ENCODE peak calls at places on chromosomes 3 and 15, in ten cellular contexts. One of them, this sample, is unnamed.

GRCh38 chr3:163261618-163262017 is 1765.0 kb downstream of the OTOL1 start:
- DNase-seq in ELR: no peak
- DNase-seq in iris pigment epithelial cell: no peak
- DNase-seq in stimulated activated effector memory CD8-positive, alpha-beta T cell treated with anti-CD3 and anti-CD28 coated beads, Interleukin-12 subunit alpha, Interleukin-12 subunit beta, amount 100 ng/mL, for 72 hours: no peak
- DNase-seq in left ventricle myocardium inferior: no peak
- DNase-seq in NCI-H345: no peak
- DNase-seq in NCI-H1694: no peak
- DNase-seq in cardiac fibroblast: no peak
- DNase-seq in fibroblast of gingiva: no peak
- DNase-seq in HepG2: no peak
- DNase-seq in this sample: no peak

GRCh38 chr15:88440021-88440420 is 27.2 kb downstream of the MRPL46 start:
- DNase-seq in ELR: peak
- DNase-seq in HepG2: no peak
- DNase-seq in stimulated activated effector memory CD8-positive, alpha-beta T cell treated with anti-CD3 and anti-CD28 coated beads, Interleukin-12 subunit alpha, Interleukin-12 subunit beta, amount 100 ng/mL, for 72 hours: peak
- DNase-seq in fibroblast of gingiva: no peak
- DNase-seq in NCI-H345: no peak
- DNase-seq in cardiac fibroblast: peak
- DNase-seq in iris pigment epithelial cell: peak
- DNase-seq in NCI-H1694: no peak
- DNase-seq in left ventricle myocardium inferior: no peak
- DNase-seq in this sample: no peak

GRCh38 chr3:13673207-13673606 is 124.3 kb downstream of the FBLN2 start:
- DNase-seq in HepG2: no peak
- DNase-seq in stimulated activated effector memory CD8-positive, alpha-beta T cell treated with anti-CD3 and anti-CD28 coated beads, Interleukin-12 subunit alpha, Interleukin-12 subunit beta, amount 100 ng/mL, for 72 hours: no peak
- DNase-seq in fibroblast of gingiva: no peak
- DNase-seq in ELR: peak
- DNase-seq in cardiac fibroblast: peak
- DNase-seq in left ventricle myocardium inferior: no peak
- DNase-seq in NCI-H345: no peak
- DNase-seq in NCI-H1694: no peak
- DNase-seq in iris pigment epithelial cell: no peak
- DNase-seq in this sample: no peak

GRCh38 chr3:9809615-9810356 is at the start of gene TTLL3:
- DNase-seq in ELR: peak
- DNase-seq in iris pigment epithelial cell: peak
- DNase-seq in NCI-H1694: peak
- DNase-seq in stimulated activated effector memory CD8-positive, alpha-beta T cell treated with anti-CD3 and anti-CD28 coated beads, Interleukin-12 subunit alpha, Interleukin-12 subunit beta, amount 100 ng/mL, for 72 hours: peak
- DNase-seq in NCI-H345: peak
- DNase-seq in cardiac fibroblast: peak
- DNase-seq in fibroblast of gingiva: peak
- DNase-seq in HepG2: no peak
- DNase-seq in left ventricle myocardium inferior: peak
- DNase-seq in this sample: peak

GRCh38 chr3:105417538-105418289 is 51.0 kb downstream of the ALCAM start:
- DNase-seq in cardiac fibroblast: peak
- DNase-seq in NCI-H1694: no peak
- DNase-seq in ELR: peak
- DNase-seq in stimulated activated effector memory CD8-positive, alpha-beta T cell treated with anti-CD3 and anti-CD28 coated beads, Interleukin-12 subunit alpha, Interleukin-12 subunit beta, amount 100 ng/mL, for 72 hours: no peak
- DNase-seq in fibroblast of gingiva: no peak
- DNase-seq in iris pigment epithelial cell: peak
- DNase-seq in HepG2: no peak
- DNase-seq in NCI-H345: no peak
- DNase-seq in left ventricle myocardium inferior: no peak
- DNase-seq in this sample: no peak

GRCh38 chr3:183825380-183826161 is at the start of gene MAP6D1:
- DNase-seq in left ventricle myocardium inferior: peak
- DNase-seq in iris pigment epithelial cell: peak
- DNase-seq in stimulated activated effector memory CD8-positive, alpha-beta T cell treated with anti-CD3 and anti-CD28 coated beads, Interleukin-12 subunit alpha, Interleukin-12 subunit beta, amount 100 ng/mL, for 72 hours: peak
- DNase-seq in fibroblast of gingiva: peak
- DNase-seq in HepG2: no peak
- DNase-seq in cardiac fibroblast: peak
- DNase-seq in NCI-H1694: peak
- DNase-seq in ELR: peak
- DNase-seq in NCI-H345: peak
- DNase-seq in this sample: peak

GRCh38 chr15:90799639-90800038 is 68.7 kb upstream of the FURIN start:
- DNase-seq in HepG2: no peak
- DNase-seq in stimulated activated effector memory CD8-positive, alpha-beta T cell treated with anti-CD3 and anti-CD28 coated beads, Interleukin-12 subunit alpha, Interleukin-12 subunit beta, amount 100 ng/mL, for 72 hours: no peak
- DNase-seq in fibroblast of gingiva: no peak
- DNase-seq in cardiac fibroblast: no peak
- DNase-seq in NCI-H345: no peak
- DNase-seq in ELR: no peak
- DNase-seq in left ventricle myocardium inferior: no peak
- DNase-seq in NCI-H1694: no peak
- DNase-seq in iris pigment epithelial cell: no peak
- DNase-seq in this sample: no peak

GRCh38 chr3:54949491-54950044 is 21.7 kb upstream of the LRTM1 start:
- DNase-seq in iris pigment epithelial cell: no peak
- DNase-seq in stimulated activated effector memory CD8-positive, alpha-beta T cell treated with anti-CD3 and anti-CD28 coated beads, Interleukin-12 subunit alpha, Interleukin-12 subunit beta, amount 100 ng/mL, for 72 hours: no peak
- DNase-seq in fibroblast of gingiva: no peak
- DNase-seq in cardiac fibroblast: no peak
- DNase-seq in left ventricle myocardium inferior: no peak
- DNase-seq in ELR: no peak
- DNase-seq in NCI-H1694: no peak
- DNase-seq in HepG2: no peak
- DNase-seq in NCI-H345: no peak
- DNase-seq in this sample: no peak

GRCh38 chr15:78968114-78968513 is 23.3 kb upstream of the CTSH start:
- DNase-seq in cardiac fibroblast: no peak
- DNase-seq in NCI-H1694: no peak
- DNase-seq in ELR: no peak
- DNase-seq in iris pigment epithelial cell: no peak
- DNase-seq in NCI-H345: no peak
- DNase-seq in left ventricle myocardium inferior: no peak
- DNase-seq in HepG2: peak
- DNase-seq in stimulated activated effector memory CD8-positive, alpha-beta T cell treated with anti-CD3 and anti-CD28 coated beads, Interleukin-12 subunit alpha, Interleukin-12 subunit beta, amount 100 ng/mL, for 72 hours: no peak
- DNase-seq in fibroblast of gingiva: no peak
- DNase-seq in this sample: no peak

GRCh38 chr3:153163349-153164008 is 1.5 kb downstream of the RAP2B start:
- DNase-seq in NCI-H345: no peak
- DNase-seq in iris pigment epithelial cell: no peak
- DNase-seq in fibroblast of gingiva: peak
- DNase-seq in stimulated activated effector memory CD8-positive, alpha-beta T cell treated with anti-CD3 and anti-CD28 coated beads, Interleukin-12 subunit alpha, Interleukin-12 subunit beta, amount 100 ng/mL, for 72 hours: no peak
- DNase-seq in ELR: peak
- DNase-seq in NCI-H1694: no peak
- DNase-seq in HepG2: no peak
- DNase-seq in left ventricle myocardium inferior: no peak
- DNase-seq in cardiac fibroblast: peak
- DNase-seq in this sample: no peak

GRCh38 chr3:137180220-137180619 is 222.4 kb downstream of the IL20RB start:
- DNase-seq in HepG2: no peak
- DNase-seq in NCI-H1694: no peak
- DNase-seq in ELR: no peak
- DNase-seq in NCI-H345: no peak
- DNase-seq in stimulated activated effector memory CD8-positive, alpha-beta T cell treated with anti-CD3 and anti-CD28 coated beads, Interleukin-12 subunit alpha, Interleukin-12 subunit beta, amount 100 ng/mL, for 72 hours: no peak
- DNase-seq in iris pigment epithelial cell: no peak
- DNase-seq in cardiac fibroblast: no peak
- DNase-seq in left ventricle myocardium inferior: no peak
- DNase-seq in fibroblast of gingiva: no peak
- DNase-seq in this sample: no peak

GRCh38 chr3:60055765-60056164 is 1005.9 kb upstream of the CFAP20DC start:
- DNase-seq in NCI-H345: peak
- DNase-seq in cardiac fibroblast: no peak
- DNase-seq in left ventricle myocardium inferior: no peak
- DNase-seq in stimulated activated effector memory CD8-positive, alpha-beta T cell treated with anti-CD3 and anti-CD28 coated beads, Interleukin-12 subunit alpha, Interleukin-12 subunit beta, amount 100 ng/mL, for 72 hours: no peak
- DNase-seq in ELR: no peak
- DNase-seq in iris pigment epithelial cell: no peak
- DNase-seq in fibroblast of gingiva: no peak
- DNase-seq in HepG2: no peak
- DNase-seq in NCI-H1694: no peak
- DNase-seq in this sample: no peak

GRCh38 chr3:191094057-191094456 is 105.0 kb upstream of the OSTN start:
- DNase-seq in NCI-H345: no peak
- DNase-seq in ELR: peak
- DNase-seq in cardiac fibroblast: peak
- DNase-seq in left ventricle myocardium inferior: no peak
- DNase-seq in fibroblast of gingiva: peak
- DNase-seq in iris pigment epithelial cell: peak
- DNase-seq in stimulated activated effector memory CD8-positive, alpha-beta T cell treated with anti-CD3 and anti-CD28 coated beads, Interleukin-12 subunit alpha, Interleukin-12 subunit beta, amount 100 ng/mL, for 72 hours: no peak
- DNase-seq in HepG2: no peak
- DNase-seq in NCI-H1694: no peak
- DNase-seq in this sample: no peak

GRCh38 chr3:153166206-153166605 is 4.2 kb downstream of the RAP2B start:
- DNase-seq in left ventricle myocardium inferior: no peak
- DNase-seq in ELR: peak
- DNase-seq in fibroblast of gingiva: no peak
- DNase-seq in NCI-H1694: no peak
- DNase-seq in NCI-H345: no peak
- DNase-seq in HepG2: no peak
- DNase-seq in iris pigment epithelial cell: peak
- DNase-seq in stimulated activated effector memory CD8-positive, alpha-beta T cell treated with anti-CD3 and anti-CD28 coated beads, Interleukin-12 subunit alpha, Interleukin-12 subunit beta, amount 100 ng/mL, for 72 hours: no peak
- DNase-seq in cardiac fibroblast: peak
- DNase-seq in this sample: no peak

GRCh38 chr15:75203017-75203907 is 1.6 kb downstream of the C15orf39 start:
- DNase-seq in ELR: peak
- DNase-seq in NCI-H1694: no peak
- DNase-seq in stimulated activated effector memory CD8-positive, alpha-beta T cell treated with anti-CD3 and anti-CD28 coated beads, Interleukin-12 subunit alpha, Interleukin-12 subunit beta, amount 100 ng/mL, for 72 hours: peak
- DNase-seq in fibroblast of gingiva: no peak
- DNase-seq in cardiac fibroblast: peak
- DNase-seq in iris pigment epithelial cell: no peak
- DNase-seq in HepG2: no peak
- DNase-seq in left ventricle myocardium inferior: no peak
- DNase-seq in NCI-H345: no peak
- DNase-seq in this sample: no peak

GRCh38 chr3:159626598-159626997 is 362.0 kb upstream of the IL12A start:
- DNase-seq in cardiac fibroblast: no peak
- DNase-seq in NCI-H345: no peak
- DNase-seq in iris pigment epithelial cell: no peak
- DNase-seq in HepG2: no peak
- DNase-seq in fibroblast of gingiva: no peak
- DNase-seq in NCI-H1694: no peak
- DNase-seq in left ventricle myocardium inferior: no peak
- DNase-seq in stimulated activated effector memory CD8-positive, alpha-beta T cell treated with anti-CD3 and anti-CD28 coated beads, Interleukin-12 subunit alpha, Interleukin-12 subunit beta, amount 100 ng/mL, for 72 hours: no peak
- DNase-seq in ELR: no peak
- DNase-seq in this sample: no peak

GRCh38 chr3:129461461-129462146 is 21.6 kb downstream of the IFT122 start:
- DNase-seq in ELR: peak
- DNase-seq in HepG2: no peak
- DNase-seq in NCI-H1694: no peak
- DNase-seq in fibroblast of gingiva: peak
- DNase-seq in stimulated activated effector memory CD8-positive, alpha-beta T cell treated with anti-CD3 and anti-CD28 coated beads, Interleukin-12 subunit alpha, Interleukin-12 subunit beta, amount 100 ng/mL, for 72 hours: no peak
- DNase-seq in cardiac fibroblast: peak
- DNase-seq in NCI-H345: no peak
- DNase-seq in iris pigment epithelial cell: peak
- DNase-seq in left ventricle myocardium inferior: peak
- DNase-seq in this sample: no peak

GRCh38 chr3:114363554-114364202 is 69.8 kb downstream of the TIGIT start:
- DNase-seq in NCI-H1694: no peak
- DNase-seq in HepG2: no peak
- DNase-seq in fibroblast of gingiva: peak
- DNase-seq in left ventricle myocardium inferior: no peak
- DNase-seq in stimulated activated effector memory CD8-positive, alpha-beta T cell treated with anti-CD3 and anti-CD28 coated beads, Interleukin-12 subunit alpha, Interleukin-12 subunit beta, amount 100 ng/mL, for 72 hours: no peak
- DNase-seq in ELR: peak
- DNase-seq in NCI-H345: no peak
- DNase-seq in cardiac fibroblast: peak
- DNase-seq in iris pigment epithelial cell: peak
- DNase-seq in this sample: no peak

GRCh38 chr3:11654166-11654565 is 10.5 kb upstream of the VGLL4 start:
- DNase-seq in stimulated activated effector memory CD8-positive, alpha-beta T cell treated with anti-CD3 and anti-CD28 coated beads, Interleukin-12 subunit alpha, Interleukin-12 subunit beta, amount 100 ng/mL, for 72 hours: no peak
- DNase-seq in iris pigment epithelial cell: no peak
- DNase-seq in cardiac fibroblast: no peak
- DNase-seq in NCI-H345: no peak
- DNase-seq in HepG2: no peak
- DNase-seq in left ventricle myocardium inferior: no peak
- DNase-seq in fibroblast of gingiva: no peak
- DNase-seq in ELR: no peak
- DNase-seq in NCI-H1694: no peak
- DNase-seq in this sample: no peak

GRCh38 chr3:4978966-4979400 is 254 bp upstream of the BHLHE40 start:
- DNase-seq in NCI-H345: peak
- DNase-seq in left ventricle myocardium inferior: peak
- DNase-seq in fibroblast of gingiva: peak
- DNase-seq in cardiac fibroblast: peak
- DNase-seq in ELR: peak
- DNase-seq in HepG2: peak
- DNase-seq in NCI-H1694: no peak
- DNase-seq in stimulated activated effector memory CD8-positive, alpha-beta T cell treated with anti-CD3 and anti-CD28 coated beads, Interleukin-12 subunit alpha, Interleukin-12 subunit beta, amount 100 ng/mL, for 72 hours: no peak
- DNase-seq in iris pigment epithelial cell: peak
- DNase-seq in this sample: peak

GRCh38 chr3:72657666-72658065 is 190.6 kb downstream of the SHQ1 start:
- DNase-seq in ELR: no peak
- DNase-seq in stimulated activated effector memory CD8-positive, alpha-beta T cell treated with anti-CD3 and anti-CD28 coated beads, Interleukin-12 subunit alpha, Interleukin-12 subunit beta, amount 100 ng/mL, for 72 hours: no peak
- DNase-seq in NCI-H345: peak
- DNase-seq in NCI-H1694: no peak
- DNase-seq in HepG2: peak
- DNase-seq in left ventricle myocardium inferior: no peak
- DNase-seq in fibroblast of gingiva: no peak
- DNase-seq in iris pigment epithelial cell: no peak
- DNase-seq in cardiac fibroblast: no peak
- DNase-seq in this sample: no peak

GRCh38 chr15:47388299-47388698 is 329.0 kb upstream of the SEMA6D start:
- DNase-seq in NCI-H345: no peak
- DNase-seq in stimulated activated effector memory CD8-positive, alpha-beta T cell treated with anti-CD3 and anti-CD28 coated beads, Interleukin-12 subunit alpha, Interleukin-12 subunit beta, amount 100 ng/mL, for 72 hours: no peak
- DNase-seq in cardiac fibroblast: no peak
- DNase-seq in HepG2: no peak
- DNase-seq in NCI-H1694: no peak
- DNase-seq in left ventricle myocardium inferior: no peak
- DNase-seq in fibroblast of gingiva: no peak
- DNase-seq in ELR: no peak
- DNase-seq in iris pigment epithelial cell: no peak
- DNase-seq in this sample: no peak

GRCh38 chr3:161108840-161109239 is 3.7 kb upstream of the B3GALNT1 start:
- DNase-seq in NCI-H1694: no peak
- DNase-seq in HepG2: no peak
- DNase-seq in ELR: peak
- DNase-seq in left ventricle myocardium inferior: no peak
- DNase-seq in fibroblast of gingiva: peak
- DNase-seq in iris pigment epithelial cell: peak
- DNase-seq in NCI-H345: no peak
- DNase-seq in cardiac fibroblast: peak
- DNase-seq in stimulated activated effector memory CD8-positive, alpha-beta T cell treated with anti-CD3 and anti-CD28 coated beads, Interleukin-12 subunit alpha, Interleukin-12 subunit beta, amount 100 ng/mL, for 72 hours: no peak
- DNase-seq in this sample: no peak

GRCh38 chr15:75649848-75650247 is 2.1 kb downstream of the SNX33 start:
- DNase-seq in NCI-H345: no peak
- DNase-seq in HepG2: no peak
- DNase-seq in left ventricle myocardium inferior: no peak
- DNase-seq in stimulated activated effector memory CD8-positive, alpha-beta T cell treated with anti-CD3 and anti-CD28 coated beads, Interleukin-12 subunit alpha, Interleukin-12 subunit beta, amount 100 ng/mL, for 72 hours: no peak
- DNase-seq in ELR: no peak
- DNase-seq in fibroblast of gingiva: no peak
- DNase-seq in iris pigment epithelial cell: no peak
- DNase-seq in NCI-H1694: no peak
- DNase-seq in cardiac fibroblast: no peak
- DNase-seq in this sample: no peak

GRCh38 chr3:114660124-114660523 is 366.3 kb downstream of the TIGIT start:
- DNase-seq in NCI-H345: no peak
- DNase-seq in ELR: no peak
- DNase-seq in fibroblast of gingiva: peak
- DNase-seq in stimulated activated effector memory CD8-positive, alpha-beta T cell treated with anti-CD3 and anti-CD28 coated beads, Interleukin-12 subunit alpha, Interleukin-12 subunit beta, amount 100 ng/mL, for 72 hours: no peak
- DNase-seq in cardiac fibroblast: peak
- DNase-seq in NCI-H1694: no peak
- DNase-seq in iris pigment epithelial cell: peak
- DNase-seq in left ventricle myocardium inferior: peak
- DNase-seq in HepG2: no peak
- DNase-seq in this sample: no peak

GRCh38 chr3:25139267-25139666 is 288.8 kb upstream of the RARB start:
- DNase-seq in NCI-H1694: no peak
- DNase-seq in NCI-H345: no peak
- DNase-seq in iris pigment epithelial cell: no peak
- DNase-seq in cardiac fibroblast: no peak
- DNase-seq in left ventricle myocardium inferior: no peak
- DNase-seq in ELR: no peak
- DNase-seq in stimulated activated effector memory CD8-positive, alpha-beta T cell treated with anti-CD3 and anti-CD28 coated beads, Interleukin-12 subunit alpha, Interleukin-12 subunit beta, amount 100 ng/mL, for 72 hours: no peak
- DNase-seq in fibroblast of gingiva: no peak
- DNase-seq in HepG2: no peak
- DNase-seq in this sample: no peak

GRCh38 chr15:43143203-43143941 is 10.0 kb downstream of the TMEM62 start:
- DNase-seq in NCI-H345: no peak
- DNase-seq in iris pigment epithelial cell: peak
- DNase-seq in fibroblast of gingiva: peak
- DNase-seq in left ventricle myocardium inferior: no peak
- DNase-seq in ELR: no peak
- DNase-seq in NCI-H1694: no peak
- DNase-seq in stimulated activated effector memory CD8-positive, alpha-beta T cell treated with anti-CD3 and anti-CD28 coated beads, Interleukin-12 subunit alpha, Interleukin-12 subunit beta, amount 100 ng/mL, for 72 hours: no peak
- DNase-seq in HepG2: no peak
- DNase-seq in cardiac fibroblast: peak
- DNase-seq in this sample: no peak

GRCh38 chr15:90790561-90790960 is 73.4 kb downstream of the BLM start:
- DNase-seq in fibroblast of gingiva: no peak
- DNase-seq in NCI-H345: no peak
- DNase-seq in iris pigment epithelial cell: no peak
- DNase-seq in HepG2: no peak
- DNase-seq in ELR: no peak
- DNase-seq in cardiac fibroblast: peak
- DNase-seq in NCI-H1694: no peak
- DNase-seq in stimulated activated effector memory CD8-positive, alpha-beta T cell treated with anti-CD3 and anti-CD28 coated beads, Interleukin-12 subunit alpha, Interleukin-12 subunit beta, amount 100 ng/mL, for 72 hours: no peak
- DNase-seq in left ventricle myocardium inferior: no peak
- DNase-seq in this sample: no peak